ENCODE peak calls at places on chromosomes 5 and 9, in six cellular contexts. K is IMR-90; L is GM13976; H is AG09319; Q is adrenal gland; V is CD4-positive, alpha-beta T cell. T is an unnamed sample.

GRCh38 chr9:77020438-77021264 is 1.2 kb downstream of the FOXB2 start:
- DNase-seq in K (no peak), L (peak), H (no peak), Q (no peak), V (no peak), T (no peak)

GRCh38 chr9:125690679-125691078 is 16.3 kb downstream of the MAPKAP1 start:
- DNase-seq in K (no peak), L (no peak), H (no peak), Q (no peak), V (no peak), T (no peak)

GRCh38 chr9:130535818-130536521 is 43.4 kb upstream of the FUBP3 start:
- DNase-seq in K (peak), L (no peak), H (peak), Q (no peak), V (no peak), T (no peak)

GRCh38 chr9:20243866-20244647 is 378.2 kb downstream of the MLLT3 start:
- DNase-seq in K (no peak), L (no peak), H (no peak), Q (no peak), V (no peak), T (no peak)

GRCh38 chr5:14526493-14526892 is 55.1 kb upstream of the OTULINL start:
- DNase-seq in K (no peak), L (no peak), H (no peak), Q (no peak), V (no peak), T (no peak)

GRCh38 chr5:133934822-133935793 is 33.3 kb downstream of the C5orf15 start:
- DNase-seq in K (no peak), L (no peak), H (no peak), Q (no peak), V (no peak), T (no peak)

GRCh38 chr5:92267830-92268229 is 884.7 kb upstream of the ARRDC3 start:
- DNase-seq in K (no peak), L (no peak), H (no peak), Q (peak), V (no peak), T (no peak)

GRCh38 chr5:171492781-171493180 is 73.3 kb downstream of the FGF18 start:
- DNase-seq in K (no peak), L (no peak), H (peak), Q (no peak), V (no peak), T (no peak)

GRCh38 chr9:2730971-2731370 is 13.7 kb downstream of the KCNV2 start:
- DNase-seq in K (no peak), L (no peak), H (no peak), Q (no peak), V (no peak), T (no peak)

GRCh38 chr5:181051841-181052525 is 11.9 kb downstream of the BTNL9 start:
- DNase-seq in K (no peak), L (no peak), H (no peak), Q (no peak), V (no peak), T (no peak)

GRCh38 chr5:128988476-128988875 is 23.2 kb downstream of the SLC27A6 start:
- DNase-seq in K (no peak), L (no peak), H (no peak), Q (no peak), V (no peak), T (no peak)

GRCh38 chr5:54215233-54215736 is 95.1 kb downstream of the ARL15 start:
- DNase-seq in K (no peak), L (no peak), H (no peak), Q (no peak), V (no peak), T (no peak)

GRCh38 chr5:55920784-55921183 is 69.6 kb downstream of the IL31RA start:
- DNase-seq in K (no peak), L (peak), H (no peak), Q (no peak), V (no peak), T (no peak)

GRCh38 chr5:44847453-44847852 is 38.7 kb downstream of the MRPS30 start:
- DNase-seq in K (no peak), L (no peak), H (no peak), Q (no peak), V (no peak), T (no peak)

GRCh38 chr9:23781111-23781510 is 44.9 kb downstream of the ELAVL2 start:
- DNase-seq in K (no peak), L (no peak), H (no peak), Q (no peak), V (no peak), T (no peak)

GRCh38 chr5:179906795-179907569 is 715 bp downstream of the TBC1D9B start:
- DNase-seq in K (peak), L (no peak), H (no peak), Q (peak), V (no peak), T (no peak)

GRCh38 chr5:172904643-172905345 is 54.4 kb upstream of the RPL26L1 start:
- DNase-seq in K (peak), L (no peak), H (no peak), Q (peak), V (no peak), T (no peak)

GRCh38 chr5:17619353-17619752 is 9.2 kb downstream of the TAF11L12 start:
- DNase-seq in K (no peak), L (no peak), H (no peak), Q (no peak), V (no peak), T (no peak)

GRCh38 chr9:115300116-115300515 is 182.2 kb upstream of the TNC start:
- DNase-seq in K (no peak), L (no peak), H (no peak), Q (no peak), V (no peak), T (no peak)

GRCh38 chr9:16871358-16872151 is 1.1 kb upstream of the BNC2 start:
- DNase-seq in K (peak), L (peak), H (peak), Q (peak), V (no peak), T (no peak)

GRCh38 chr5:133289686-133290367 is 238.0 kb downstream of the HSPA4 start:
- DNase-seq in K (no peak), L (no peak), H (no peak), Q (no peak), V (no peak), T (no peak)

GRCh38 chr9:2411459-2412215 is 209.9 kb upstream of the VLDLR start:
- DNase-seq in K (no peak), L (no peak), H (no peak), Q (no peak), V (no peak), T (no peak)

GRCh38 chr5:31730139-31730538 is 91.2 kb downstream of the PDZD2 start:
- DNase-seq in K (no peak), L (no peak), H (no peak), Q (no peak), V (no peak), T (no peak)

GRCh38 chr9:72588336-72588735 is 66.9 kb downstream of the TMC1 start:
- DNase-seq in K (peak), L (no peak), H (peak), Q (no peak), V (no peak), T (no peak)

GRCh38 chr5:142894315-142894714 is 124.1 kb downstream of the ARHGAP26 start:
- DNase-seq in K (no peak), L (no peak), H (no peak), Q (no peak), V (no peak), T (no peak)

GRCh38 chr9:112866662-112867274 is 23.9 kb downstream of the SLC46A2 start:
- DNase-seq in K (peak), L (no peak), H (peak), Q (no peak), V (no peak), T (no peak)

GRCh38 chr9:127129073-127129717 is 6.8 kb upstream of the ANGPTL2 start:
- DNase-seq in K (no peak), L (no peak), H (no peak), Q (no peak), V (no peak), T (no peak)

GRCh38 chr9:117407436-117408022 is 7.3 kb downstream of the ASTN2 start:
- DNase-seq in K (no peak), L (no peak), H (no peak), Q (no peak), V (no peak), T (no peak)

GRCh38 chr9:134707031-134707680 is 65.6 kb downstream of the COL5A1 start:
- DNase-seq in K (peak), L (no peak), H (peak), Q (peak), V (no peak), T (no peak)

GRCh38 chr9:112327718-112328450 is 5.5 kb downstream of the PTBP3 start:
- DNase-seq in K (no peak), L (no peak), H (no peak), Q (no peak), V (no peak), T (no peak)

GRCh38 chr9:14347408-14348224 is 33.7 kb upstream of the NFIB start:
- DNase-seq in K (no peak), L (no peak), H (no peak), Q (no peak), V (no peak), T (no peak)

GRCh38 chr5:16881253-16881652 is 54.8 kb downstream of the MYO10 start:
- DNase-seq in K (no peak), L (no peak), H (no peak), Q (no peak), V (no peak), T (no peak)

GRCh38 chr9:130343445-130343918 is 77.9 kb downstream of the HMCN2 start:
- DNase-seq in K (no peak), L (no peak), H (no peak), Q (peak), V (peak), T (peak)

GRCh38 chr5:179246227-179246626 is 99.0 kb downstream of the ADAMTS2 start:
- DNase-seq in K (no peak), L (no peak), H (no peak), Q (no peak), V (no peak), T (no peak)

GRCh38 chr5:54637654-54638053 is 120.1 kb downstream of the SNX18 start:
- DNase-seq in K (peak), L (no peak), H (no peak), Q (no peak), V (no peak), T (no peak)

GRCh38 chr5:180052211-180052818 is 19.2 kb downstream of the RNF130 start:
- DNase-seq in K (no peak), L (no peak), H (no peak), Q (no peak), V (no peak), T (no peak)

GRCh38 chr5:163467682-163468081 is 7.2 kb downstream of the HMMR start:
- DNase-seq in K (no peak), L (no peak), H (no peak), Q (no peak), V (no peak), T (no peak)

GRCh38 chr9:109012009-109012875 is 1.1 kb downstream of the CTNNAL1 start:
- DNase-seq in K (peak), L (peak), H (peak), Q (peak), V (peak), T (no peak)

GRCh38 chr5:117242028-117242427 is 667.4 kb upstream of the SEMA6A start:
- DNase-seq in K (no peak), L (no peak), H (no peak), Q (no peak), V (no peak), T (no peak)

GRCh38 chr5:179290681-179291540 is 54.4 kb downstream of the ADAMTS2 start:
- DNase-seq in K (no peak), L (no peak), H (no peak), Q (no peak), V (no peak), T (no peak)

GRCh38 chr5:106269252-106269843 is 1401.4 kb downstream of the EFNA5 start:
- DNase-seq in K (peak), L (no peak), H (no peak), Q (no peak), V (no peak), T (no peak)
- TF ChIP-seq CTCF in K (peak), L (peak), H (peak), Q (peak), V (no peak), T (peak)

GRCh38 chr9:22005700-22006605 is 3.2 kb downstream of the CDKN2B start:
- DNase-seq in K (peak), L (no peak), H (no peak), Q (no peak), V (no peak), T (no peak)
- TF ChIP-seq CTCF in K (no peak), L (no peak), H (no peak), Q (no peak), V (no peak), T (no peak)

GRCh38 chr5:71780597-71780996 is 61.5 kb downstream of the CARTPT start:
- DNase-seq in K (no peak), L (no peak), H (no peak), Q (no peak), V (no peak), T (no peak)

GRCh38 chr5:71782771-71783770 is 64.0 kb downstream of the CARTPT start:
- DNase-seq in K (peak), L (peak), H (peak), Q (peak), V (no peak), T (peak)

GRCh38 chr5:71782393-71782770 is 63.3 kb downstream of the CARTPT start:
- DNase-seq in K (no peak), L (no peak), H (no peak), Q (no peak), V (no peak), T (no peak)

GRCh38 chr5:71783891-71784290 is 64.8 kb downstream of the CARTPT start:
- DNase-seq in K (no peak), L (no peak), H (no peak), Q (no peak), V (no peak), T (no peak)

GRCh38 chr5:71778678-71779276 is 59.7 kb downstream of the CARTPT start:
- DNase-seq in K (peak), L (no peak), H (no peak), Q (no peak), V (no peak), T (no peak)
- TF ChIP-seq CTCF in K (peak), L (peak), H (peak), Q (peak), V (no peak), T (peak)

GRCh38 chr5:122415481-122416120 is 103.6 kb downstream of the SNCAIP start:
- DNase-seq in K (peak), L (peak), H (no peak), Q (peak), V (no peak), T (peak)
- TF ChIP-seq CTCF in K (peak), L (peak), H (peak), Q (peak), V (no peak), T (peak)

DNA sequence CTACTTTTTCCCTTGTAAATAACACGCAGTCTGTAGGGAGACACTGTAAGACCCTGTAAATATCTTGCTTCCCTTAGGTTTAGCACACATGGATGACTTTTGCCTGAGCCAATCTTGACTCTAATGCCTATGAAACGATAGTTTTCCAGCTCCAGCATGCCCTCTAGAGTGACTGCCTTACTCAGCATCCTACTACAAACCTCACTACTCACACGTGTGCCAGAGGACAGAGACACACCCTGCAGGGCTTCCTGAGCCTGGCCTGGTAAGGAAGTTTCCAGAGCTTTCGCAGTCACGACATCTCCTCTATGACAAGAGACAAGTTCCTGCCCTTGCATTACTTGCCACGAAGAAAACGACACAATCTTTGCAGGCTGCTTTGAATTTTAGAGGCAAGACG is 138.1 kb downstream of the ATPSCKMT start:
- DNase-seq in K (peak), L (peak), H (peak), Q (no peak), V (no peak), T (peak)
- TF ChIP-seq CTCF in K (peak), L (peak), H (peak), Q (peak), V (no peak), T (peak)

GRCh38 chr5:169848792-169849191 is 131.5 kb downstream of the INSYN2B start:
- DNase-seq in K (no peak), L (no peak), H (no peak), Q (no peak), V (no peak), T (no peak)

GRCh38 chr5:169848271-169848670 is 132.0 kb downstream of the INSYN2B start:
- DNase-seq in K (no peak), L (no peak), H (no peak), Q (no peak), V (no peak), T (no peak)

GRCh38 chr5:169847519-169847918 is 132.8 kb downstream of the INSYN2B start:
- DNase-seq in K (no peak), L (no peak), H (no peak), Q (no peak), V (no peak), T (no peak)

GRCh38 chr5:169850407-169850806 is 129.9 kb downstream of the INSYN2B start:
- DNase-seq in K (no peak), L (no peak), H (no peak), Q (no peak), V (no peak), T (no peak)
- TF ChIP-seq CTCF in K (no peak), L (no peak), H (no peak), Q (no peak), V (no peak), T (no peak)

GRCh38 chr9:137956688-137957385 is 79.3 kb downstream of the CACNA1B start:
- DNase-seq in K (no peak), L (peak), H (no peak), Q (no peak), V (no peak), T (no peak)

GRCh38 chr9:137956039-137956438 is 78.5 kb downstream of the CACNA1B start:
- DNase-seq in K (no peak), L (peak), H (no peak), Q (no peak), V (no peak), T (no peak)

GRCh38 chr9:137959641-137960411 is 82.2 kb downstream of the CACNA1B start:
- DNase-seq in K (no peak), L (peak), H (no peak), Q (no peak), V (no peak), T (no peak)

GRCh38 chr9:137963525-137963924 is 85.9 kb downstream of the CACNA1B start:
- DNase-seq in K (no peak), L (no peak), H (no peak), Q (no peak), V (no peak), T (no peak)

DNA sequence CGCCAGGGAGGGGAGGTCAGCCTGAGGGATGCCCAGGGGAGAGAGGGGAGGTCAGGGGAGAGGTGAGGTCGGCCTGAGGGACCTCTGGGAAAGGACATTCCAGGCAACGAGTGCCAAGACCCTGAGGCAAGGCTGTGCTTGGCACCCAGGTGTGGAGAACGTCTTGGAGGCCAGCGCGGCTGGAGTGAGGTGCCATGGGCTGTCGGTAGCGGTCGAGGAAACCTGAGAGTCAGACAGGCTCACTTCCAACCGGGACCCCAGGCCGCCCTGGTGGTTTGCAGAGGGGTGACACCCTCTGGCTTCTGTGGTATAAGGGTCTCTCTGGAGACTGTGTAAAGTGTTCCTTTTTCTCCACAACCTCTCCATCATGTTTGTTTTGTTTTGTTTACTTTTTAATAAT is 82.9 kb downstream of the CACNA1B start:
- DNase-seq in K (no peak), L (peak), H (no peak), Q (no peak), V (no peak), T (no peak)
- TF ChIP-seq CTCF in K (no peak), L (no peak), H (no peak), Q (no peak), V (no peak), T (no peak)

DNA sequence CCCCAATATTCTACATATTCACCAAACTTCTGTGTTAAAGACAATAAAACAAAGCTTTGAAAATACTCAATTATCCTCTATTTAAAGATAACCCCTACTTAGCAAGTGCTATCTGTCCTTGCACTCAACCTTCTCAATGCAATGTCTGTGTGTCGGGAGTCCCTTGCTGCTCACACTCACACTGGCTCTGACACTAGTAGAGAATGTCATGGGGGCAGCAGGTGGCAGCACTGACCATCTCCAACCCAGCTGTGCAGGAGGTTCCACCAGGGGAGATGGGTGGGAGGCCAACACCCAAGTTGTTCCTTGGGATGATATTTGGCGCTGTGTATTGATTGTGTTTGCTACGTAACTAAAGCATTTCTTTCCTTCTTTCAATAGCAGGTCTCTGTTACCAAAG is 59.4 kb upstream of the SIMC1 start:
- DNase-seq in K (no peak), L (no peak), H (no peak), Q (no peak), V (no peak), T (no peak)
- TF ChIP-seq CTCF in K (no peak), L (no peak), H (no peak), Q (no peak), V (no peak), T (no peak)